ENCODE peak calls at places on chromosomes 11 and 22, in seven cellular contexts. One of them, this sample, is unnamed.
A peak's percentile ranks its signal among the peaks of the same experiment; 100 is the strongest.

GRCh38 chr11:34201130-34201529 is 95.7 kb downstream of the NAT10 start:
- DNase-seq in right atrium auricular region: no peak
- DNase-seq in GM23338: no peak
- DNase-seq in IMR-90: no peak
- DNase-seq in GM23248: no peak
- DNase-seq in CD8-positive, alpha-beta memory T cell: no peak
- DNase-seq in HAP-1: no peak
- DNase-seq in this sample: no peak

GRCh38 chr22:46070722-46071450 is 79.4 kb upstream of the PPARA start:
- DNase-seq in HAP-1: peak; percentile 63
- DNase-seq in IMR-90: peak; percentile 54
- DNase-seq in CD8-positive, alpha-beta memory T cell: peak; percentile 9
- DNase-seq in GM23338: peak; percentile 62
- DNase-seq in right atrium auricular region: no peak
- DNase-seq in GM23248: peak; percentile 83
- DNase-seq in this sample: peak; percentile 76

GRCh38 chr22:22682196-22682595 is 37.8 kb downstream of the GGTLC2 start:
- DNase-seq in GM23248: no peak
- DNase-seq in GM23338: no peak
- DNase-seq in CD8-positive, alpha-beta memory T cell: no peak
- DNase-seq in HAP-1: no peak
- DNase-seq in IMR-90: no peak
- DNase-seq in right atrium auricular region: no peak
- DNase-seq in this sample: no peak

GRCh38 chr22:48557473-48557872 is 1270.2 kb downstream of the BRD1 start:
- DNase-seq in GM23248: no peak
- DNase-seq in CD8-positive, alpha-beta memory T cell: no peak
- DNase-seq in GM23338: no peak
- DNase-seq in IMR-90: no peak
- DNase-seq in HAP-1: no peak
- DNase-seq in right atrium auricular region: no peak
- DNase-seq in this sample: no peak

GRCh38 chr11:72766152-72766902 is 14.1 kb upstream of the ARAP1 start:
- DNase-seq in right atrium auricular region: no peak
- DNase-seq in CD8-positive, alpha-beta memory T cell: no peak
- DNase-seq in HAP-1: no peak
- DNase-seq in GM23248: no peak
- DNase-seq in IMR-90: no peak
- DNase-seq in GM23338: no peak
- DNase-seq in this sample: no peak

GRCh38 chr11:68454767-68455166 is 5.8 kb upstream of the PPP6R3 start:
- DNase-seq in GM23248: no peak
- DNase-seq in IMR-90: no peak
- DNase-seq in HAP-1: no peak
- DNase-seq in CD8-positive, alpha-beta memory T cell: no peak
- DNase-seq in GM23338: peak; percentile 68
- DNase-seq in right atrium auricular region: no peak
- DNase-seq in this sample: no peak

GRCh38 chr22:28208797-28209196 is 289.7 kb upstream of the PITPNB start:
- DNase-seq in IMR-90: no peak
- DNase-seq in GM23338: no peak
- DNase-seq in GM23248: no peak
- DNase-seq in HAP-1: no peak
- DNase-seq in right atrium auricular region: no peak
- DNase-seq in CD8-positive, alpha-beta memory T cell: no peak
- DNase-seq in this sample: no peak

GRCh38 chr11:57368106-57368826 is 12.7 kb downstream of the PRG3 start:
- DNase-seq in GM23248: no peak
- DNase-seq in CD8-positive, alpha-beta memory T cell: no peak
- DNase-seq in HAP-1: no peak
- DNase-seq in GM23338: no peak
- DNase-seq in right atrium auricular region: no peak
- DNase-seq in IMR-90: no peak
- DNase-seq in this sample: no peak

GRCh38 chr11:65266210-65266609 is 4.4 kb downstream of the POLA2 start:
- DNase-seq in IMR-90: no peak
- DNase-seq in right atrium auricular region: no peak
- DNase-seq in CD8-positive, alpha-beta memory T cell: no peak
- DNase-seq in HAP-1: no peak
- DNase-seq in GM23338: no peak
- DNase-seq in GM23248: no peak
- DNase-seq in this sample: no peak

GRCh38 chr22:44127353-44127752 is 53.4 kb upstream of the PARVG start:
- DNase-seq in CD8-positive, alpha-beta memory T cell: no peak
- DNase-seq in HAP-1: no peak
- DNase-seq in GM23338: no peak
- DNase-seq in GM23248: peak; percentile 17
- DNase-seq in right atrium auricular region: no peak
- DNase-seq in IMR-90: no peak
- DNase-seq in this sample: no peak

GRCh38 chr11:68714047-68714856 is 29.9 kb downstream of the GAL start:
- DNase-seq in CD8-positive, alpha-beta memory T cell: no peak
- DNase-seq in right atrium auricular region: no peak
- DNase-seq in GM23248: no peak
- DNase-seq in HAP-1: no peak
- DNase-seq in IMR-90: no peak
- DNase-seq in GM23338: no peak
- DNase-seq in this sample: no peak

GRCh38 chr11:45922425-45923082 is at the start of gene LARGE2:
- DNase-seq in right atrium auricular region: no peak
- DNase-seq in GM23248: no peak
- DNase-seq in HAP-1: no peak
- DNase-seq in CD8-positive, alpha-beta memory T cell: peak; percentile 28
- DNase-seq in IMR-90: no peak
- DNase-seq in GM23338: peak; percentile 88
- DNase-seq in this sample: no peak

GRCh38 chr11:123006860-123007542 is 25.4 kb upstream of the BSX start:
- DNase-seq in HAP-1: no peak
- DNase-seq in GM23338: peak; percentile 64
- DNase-seq in right atrium auricular region: no peak
- DNase-seq in CD8-positive, alpha-beta memory T cell: no peak
- DNase-seq in IMR-90: no peak
- DNase-seq in GM23248: peak; percentile 8
- DNase-seq in this sample: no peak

GRCh38 chr11:28727254-28727653 is 619.1 kb downstream of the METTL15 start:
- DNase-seq in IMR-90: peak; percentile 18
- DNase-seq in HAP-1: no peak
- DNase-seq in CD8-positive, alpha-beta memory T cell: no peak
- DNase-seq in GM23338: no peak
- DNase-seq in GM23248: peak; percentile 62
- DNase-seq in right atrium auricular region: no peak
- DNase-seq in this sample: no peak

GRCh38 chr11:63609971-63610580 is 4.2 kb downstream of the PLAAT3 start:
- DNase-seq in IMR-90: no peak
- DNase-seq in GM23248: no peak
- DNase-seq in right atrium auricular region: no peak
- DNase-seq in HAP-1: no peak
- DNase-seq in GM23338: no peak
- DNase-seq in CD8-positive, alpha-beta memory T cell: no peak
- DNase-seq in this sample: no peak
- H3K4me3 ChIP-seq in IMR-90: no peak overlapping the region
- H3K4me3 ChIP-seq in GM23248: no peak overlapping the region
- H3K4me3 ChIP-seq in right atrium auricular region: no peak overlapping the region
- H3K4me3 ChIP-seq in HAP-1: no peak overlapping the region
- H3K4me3 ChIP-seq in GM23338: peak overlapping the region; percentile 41
- H3K4me3 ChIP-seq in CD8-positive, alpha-beta memory T cell: no peak overlapping the region
- H3K4me3 ChIP-seq in this sample: no peak overlapping the region

GRCh38 chr11:105130189-105130813 is 9.3 kb downstream of the CARD18 start:
- DNase-seq in GM23248: no peak
- DNase-seq in GM23338: no peak
- DNase-seq in IMR-90: no peak
- DNase-seq in right atrium auricular region: no peak
- DNase-seq in CD8-positive, alpha-beta memory T cell: no peak
- DNase-seq in HAP-1: no peak
- DNase-seq in this sample: no peak
- H3K4me1 ChIP-seq in GM23248: no peaks in the 10 kb centered on the region
- H3K4me1 ChIP-seq in GM23338: no peaks in the 10 kb centered on the region
- H3K4me1 ChIP-seq in IMR-90: no peaks in the 10 kb centered on the region
- H3K4me1 ChIP-seq in right atrium auricular region: no peaks in the 10 kb centered on the region
- H3K4me1 ChIP-seq in CD8-positive, alpha-beta memory T cell: no peaks in the 10 kb centered on the region
- H3K4me1 ChIP-seq in HAP-1: no peaks in the 10 kb centered on the region
- H3K4me1 ChIP-seq in this sample: no peaks in the 10 kb centered on the region

DNA sequence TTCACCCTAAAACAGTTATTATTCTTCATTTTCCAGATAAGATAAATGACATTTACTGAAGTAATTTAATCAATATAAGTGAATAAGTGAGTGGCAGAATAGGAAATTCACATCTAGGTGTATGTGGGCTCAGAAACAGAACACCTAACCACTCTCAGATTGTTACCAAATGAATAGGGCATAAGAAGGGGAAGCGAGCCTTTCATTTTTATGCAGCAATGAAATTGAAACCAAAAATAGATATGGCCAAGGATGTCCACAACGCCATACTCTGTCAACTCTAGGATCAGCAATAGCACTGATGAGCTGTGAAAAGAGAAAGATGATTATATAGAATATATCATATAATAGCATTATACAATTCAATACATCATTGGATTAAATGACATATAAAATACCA is 398.1 kb upstream of the API5 start:
- DNase-seq in GM23338: no peak
- DNase-seq in right atrium auricular region: no peak
- DNase-seq in HAP-1: no peak
- DNase-seq in IMR-90: no peak
- DNase-seq in GM23248: no peak
- DNase-seq in CD8-positive, alpha-beta memory T cell: no peak
- DNase-seq in this sample: no peak
- H3K4me3 ChIP-seq in GM23338: no peak overlapping the region
- H3K4me3 ChIP-seq in right atrium auricular region: no peak overlapping the region
- H3K4me3 ChIP-seq in HAP-1: no peak overlapping the region
- H3K4me3 ChIP-seq in IMR-90: no peak overlapping the region
- H3K4me3 ChIP-seq in GM23248: no peak overlapping the region
- H3K4me3 ChIP-seq in CD8-positive, alpha-beta memory T cell: no peak overlapping the region
- H3K4me3 ChIP-seq in this sample: no peak overlapping the region

GRCh38 chr22:37285937-37286336 is 3.6 kb downstream of the CYTH4 start:
- DNase-seq in IMR-90: no peak
- DNase-seq in GM23338: no peak
- DNase-seq in right atrium auricular region: no peak
- DNase-seq in HAP-1: no peak
- DNase-seq in CD8-positive, alpha-beta memory T cell: no peak
- DNase-seq in GM23248: no peak
- DNase-seq in this sample: no peak

GRCh38 chr22:37284807-37285355 is 2.6 kb downstream of the CYTH4 start:
- DNase-seq in GM23248: no peak
- DNase-seq in IMR-90: no peak
- DNase-seq in CD8-positive, alpha-beta memory T cell: peak; percentile 40
- DNase-seq in right atrium auricular region: peak; percentile 70
- DNase-seq in HAP-1: no peak
- DNase-seq in GM23338: no peak
- DNase-seq in this sample: peak; percentile 26

GRCh38 chr22:37289156-37289735 is 6.9 kb downstream of the CYTH4 start:
- DNase-seq in GM23338: no peak
- DNase-seq in GM23248: no peak
- DNase-seq in HAP-1: no peak
- DNase-seq in IMR-90: no peak
- DNase-seq in right atrium auricular region: no peak
- DNase-seq in CD8-positive, alpha-beta memory T cell: no peak
- DNase-seq in this sample: no peak

GRCh38 chr22:37288521-37288920 is 6.2 kb downstream of the CYTH4 start:
- DNase-seq in HAP-1: no peak
- DNase-seq in IMR-90: no peak
- DNase-seq in GM23338: no peak
- DNase-seq in CD8-positive, alpha-beta memory T cell: no peak
- DNase-seq in right atrium auricular region: no peak
- DNase-seq in GM23248: no peak
- DNase-seq in this sample: no peak

GRCh38 chr22:37287550-37287951 is 5.2 kb downstream of the CYTH4 start:
- DNase-seq in right atrium auricular region: no peak
- DNase-seq in GM23248: no peak
- DNase-seq in HAP-1: no peak
- DNase-seq in CD8-positive, alpha-beta memory T cell: no peak
- DNase-seq in GM23338: no peak
- DNase-seq in IMR-90: no peak
- DNase-seq in this sample: no peak
- H3K4me1 ChIP-seq in right atrium auricular region: no peaks in the 10 kb centered on the region
- H3K4me1 ChIP-seq in GM23248: peaks cover 10% of the 10 kb centered on the region
- H3K4me1 ChIP-seq in HAP-1: no peaks in the 10 kb centered on the region
- H3K4me1 ChIP-seq in CD8-positive, alpha-beta memory T cell: peaks cover 41% of the 10 kb centered on the region
- H3K4me1 ChIP-seq in GM23338: peaks cover 15% of the 10 kb centered on the region
- H3K4me1 ChIP-seq in IMR-90: peaks cover 3% of the 10 kb centered on the region
- H3K4me1 ChIP-seq in this sample: peaks cover 19% of the 10 kb centered on the region

GRCh38 chr11:117876049-117876340 is 463 bp downstream of the FXYD6 start:
- DNase-seq in GM23338: no peak
- DNase-seq in right atrium auricular region: no peak
- DNase-seq in IMR-90: no peak
- DNase-seq in CD8-positive, alpha-beta memory T cell: no peak
- DNase-seq in GM23248: no peak
- DNase-seq in HAP-1: no peak
- DNase-seq in this sample: no peak
- H3K4me3 ChIP-seq in GM23338: peak overlapping the region; percentile 91
- H3K4me3 ChIP-seq in right atrium auricular region: peak overlapping the region; percentile 55
- H3K4me3 ChIP-seq in IMR-90: no peak overlapping the region
- H3K4me3 ChIP-seq in CD8-positive, alpha-beta memory T cell: peak overlapping the region; percentile 59
- H3K4me3 ChIP-seq in GM23248: no peak overlapping the region
- H3K4me3 ChIP-seq in HAP-1: peak overlapping the region; percentile 91
- H3K4me3 ChIP-seq in this sample: peak overlapping the region; percentile 59